ENCODE peak calls at places on chromosomes 13 and 19, in eight cellular contexts. L is BJ; M is NK-92 treated with Interleukin-12 subunit alpha and Interleukin-12 subunit beta, amount 100 ng/mL, for 24 hours; T is activated CD4-positive, CD25-positive, alpha-beta regulatory T cell; I is caudate nucleus; D is Peyer's patch; P is iris pigment epithelial cell; K is brain microvascular endothelial cell. F is an unnamed sample.

GRCh38 chr13:97976551-97977375 is 23.3 kb downstream of the IPO5 start:
- DNase-seq in L (no peak), M (no peak), T (no peak), I (no peak), D (no peak), P (peak; percentile 29), K (no peak), F (no peak)

GRCh38 chr13:22897571-22898314 is 283.0 kb upstream of the SGCG start:
- DNase-seq in L (no peak), M (no peak), T (no peak), I (no peak), D (no peak), P (no peak), K (no peak), F (no peak)

GRCh38 chr13:111336666-111337065 is 16.2 kb downstream of the TEX29 start:
- DNase-seq in L (no peak), M (no peak), T (no peak), I (no peak), D (no peak), P (no peak), K (no peak), F (no peak)

GRCh38 chr13:73467103-73467502 is 408.3 kb downstream of the KLF5 start:
- DNase-seq in L (no peak), M (no peak), T (no peak), I (no peak), D (no peak), P (no peak), K (no peak), F (no peak)

GRCh38 chr19:15919243-15919642 is 15.1 kb downstream of the CYP4F11 start:
- DNase-seq in L (no peak), M (no peak), T (no peak), I (no peak), D (no peak), P (no peak), K (no peak), F (no peak)

GRCh38 chr13:74891610-74892009 is 590.4 kb downstream of the TBC1D4 start:
- DNase-seq in L (no peak), M (no peak), T (no peak), I (no peak), D (no peak), P (peak; percentile 80), K (peak; percentile 28), F (no peak)

GRCh38 chr13:113637262-113638160 is 20.5 kb downstream of the ATP4B start:
- DNase-seq in L (no peak), M (no peak), T (no peak), I (no peak), D (no peak), P (no peak), K (no peak), F (no peak)

GRCh38 chr19:1019980-1020867 is 699 bp downstream of the TMEM259 start:
- DNase-seq in L (no peak), M (no peak), T (no peak), I (no peak), D (no peak), P (no peak), K (no peak), F (no peak)

GRCh38 chr19:51808333-51808986 is 13.5 kb downstream of the FPR3 start:
- DNase-seq in L (no peak), M (no peak), T (no peak), I (no peak), D (no peak), P (peak; percentile 42), K (no peak), F (no peak)